ENCODE peak calls at places on chromosomes 4 and X, in nine cellular contexts. Z, K, O, Y, S, G, W, F and Q are unnamed samples.

GRCh38 chrX:47568656-47569295 is 7.8 kb downstream of the ARAF start:
- DNase-seq in Z (no peak), G (no peak), K (no peak), F (no peak), S (peak; percentile 17), Y (no peak), O (no peak), W (no peak), Q (peak; percentile 39)

GRCh38 chr4:6288342-6288741 is 18.7 kb downstream of the WFS1 start:
- DNase-seq in Y (no peak), G (no peak), O (peak; percentile 26), Z (no peak), W (no peak), K (no peak), S (no peak), F (no peak), Q (no peak)

GRCh38 chrX:130108647-130109428 is 1.5 kb downstream of the ELF4 start:
- DNase-seq in K (peak; percentile 66), Y (no peak), F (peak; percentile 24), S (no peak), Z (peak; percentile 25), W (peak; percentile 62), G (no peak), O (peak; percentile 69), Q (no peak)

GRCh38 chrX:136879001-136879667 is 1.4 kb downstream of the RBMX start:
- DNase-seq in F (no peak), S (no peak), G (no peak), O (no peak), Y (no peak), Z (no peak), W (peak; percentile 52), K (no peak), Q (peak; percentile 42)

GRCh38 chr4:93748380-93748779 is 80.2 kb upstream of the ATOH1 start:
- DNase-seq in Z (no peak), W (no peak), S (no peak), F (no peak), Y (no peak), O (no peak), G (no peak), K (no peak), Q (no peak)

GRCh38 chr4:164440196-164440595 is 313.7 kb upstream of the SMIM31 start:
- DNase-seq in W (no peak), Z (no peak), G (no peak), S (no peak), K (no peak), O (no peak), F (no peak), Y (no peak), Q (no peak)

GRCh38 chr4:120007171-120007894 is 59.3 kb downstream of the MAD2L1 start:
- DNase-seq in S (no peak), Z (no peak), Y (no peak), O (no peak), K (no peak), W (peak; percentile 88), G (no peak), F (no peak), Q (no peak)

GRCh38 chr4:140426610-140427103 is 791 bp downstream of the CLGN start:
- DNase-seq in S (peak; percentile 65), Z (peak; percentile 47), F (no peak), K (no peak), Y (no peak), W (peak; percentile 1), O (peak; percentile 47), G (no peak), Q (no peak)

DNA sequence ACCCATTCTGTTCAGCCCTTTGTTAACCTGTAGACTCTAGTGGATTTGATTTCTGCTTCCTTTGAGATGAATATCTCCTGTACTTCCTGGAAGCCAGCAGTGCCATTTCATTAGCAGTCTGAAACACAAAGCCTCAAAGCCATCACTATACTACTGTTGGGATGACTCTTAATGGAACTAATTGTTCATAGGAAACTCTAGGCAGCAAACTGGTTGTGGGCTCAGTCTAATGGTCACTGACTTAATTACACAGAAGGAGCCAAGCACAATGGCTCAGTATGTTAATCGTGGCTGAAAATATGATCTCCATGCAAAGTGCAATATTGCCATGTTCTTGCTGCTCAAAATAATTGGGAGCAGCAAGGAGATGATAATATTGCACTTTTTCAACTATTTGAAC is 262.3 kb downstream of the ARHGAP24 start:
- DNase-seq in O (no peak), G (no peak), S (no peak), F (no peak), Y (no peak), W (no peak), Z (no peak), K (no peak), Q (no peak)
- H3K27ac ChIP-seq in O (no peak overlapping the region), G (no peak overlapping the region), S (no peak overlapping the region), F (no peak overlapping the region), Y (no peak overlapping the region), W (no peak overlapping the region), Z (no peak overlapping the region), K (no peak overlapping the region), Q (no peak overlapping the region)

GRCh38 chr4:173091362-173091761 is 77.2 kb upstream of the GALNT7 start:
- DNase-seq in W (no peak), F (no peak), Y (peak; percentile 19), G (no peak), O (no peak), Z (no peak), K (no peak), S (no peak), Q (no peak)
- H3K27ac ChIP-seq in W (no peak overlapping the region), F (no peak overlapping the region), Y (no peak overlapping the region), G (no peak overlapping the region), O (no peak overlapping the region), Z (no peak overlapping the region), K (no peak overlapping the region), S (no peak overlapping the region), Q (no peak overlapping the region)

GRCh38 chrX:18698762-18699650 is 8.4 kb upstream of the PPEF1 start:
- DNase-seq in Z (no peak), Y (no peak), W (peak; percentile 61), G (no peak), K (no peak), S (no peak), F (no peak), O (no peak), Q (no peak)
- H3K27ac ChIP-seq in Z (no peak overlapping the region), Y (no peak overlapping the region), W (no peak overlapping the region), G (no peak overlapping the region), K (no peak overlapping the region), S (no peak overlapping the region), F (no peak overlapping the region), O (peak overlapping the region; percentile 57), Q (no peak overlapping the region)

GRCh38 chrX:152313529-152314302 is 137.4 kb downstream of the GABRA3 start:
- DNase-seq in G (no peak), Y (no peak), Z (no peak), W (no peak), F (no peak), S (no peak), K (no peak), O (no peak), Q (no peak)
- H3K27ac ChIP-seq in G (no peak overlapping the region), Y (no peak overlapping the region), Z (no peak overlapping the region), W (no peak overlapping the region), F (no peak overlapping the region), S (no peak overlapping the region), K (no peak overlapping the region), O (no peak overlapping the region), Q (no peak overlapping the region)

GRCh38 chr4:173014113-173014558 is 154.5 kb upstream of the GALNT7 start:
- DNase-seq in W (peak; percentile 78), F (no peak), Z (no peak), O (no peak), G (no peak), S (peak; percentile 37), K (no peak), Y (peak; percentile 85), Q (no peak)
- H3K27ac ChIP-seq in W (no peak overlapping the region), F (no peak overlapping the region), Z (no peak overlapping the region), O (no peak overlapping the region), G (peak overlapping the region; percentile 4), S (no peak overlapping the region), K (no peak overlapping the region), Y (peak overlapping the region; percentile 52), Q (no peak overlapping the region)

GRCh38 chrX:118726887-118727685 is at the start of gene IL13RA1:
- DNase-seq in Z (peak; percentile 77), G (peak; percentile 86), O (peak; percentile 88), S (peak; percentile 92), F (no peak), K (peak; percentile 41), Y (peak; percentile 86), W (peak; percentile 91), Q (no peak)
- H3K27ac ChIP-seq in Z (peak within 1 kb of the TSS; percentile 85), G (peak within 1 kb of the TSS; percentile 99), O (peak within 1 kb of the TSS; percentile 89), S (peak within 1 kb of the TSS; percentile 90), F (no peak within 1 kb of the TSS), K (no peak within 1 kb of the TSS), Y (peak within 1 kb of the TSS; percentile 80), W (peak within 1 kb of the TSS; percentile 80), Q (no peak within 1 kb of the TSS)

GRCh38 chr4:41657561-41657960 is 91.0 kb downstream of the PHOX2B start:
- DNase-seq in Y (no peak), F (no peak), Z (no peak), S (no peak), W (no peak), O (no peak), K (no peak), G (no peak), Q (no peak)
- H3K27ac ChIP-seq in Y (no peak overlapping the region), F (no peak overlapping the region), Z (peak overlapping the region; percentile 71), S (no peak overlapping the region), W (no peak overlapping the region), O (no peak overlapping the region), K (no peak overlapping the region), G (no peak overlapping the region), Q (no peak overlapping the region)

DNA sequence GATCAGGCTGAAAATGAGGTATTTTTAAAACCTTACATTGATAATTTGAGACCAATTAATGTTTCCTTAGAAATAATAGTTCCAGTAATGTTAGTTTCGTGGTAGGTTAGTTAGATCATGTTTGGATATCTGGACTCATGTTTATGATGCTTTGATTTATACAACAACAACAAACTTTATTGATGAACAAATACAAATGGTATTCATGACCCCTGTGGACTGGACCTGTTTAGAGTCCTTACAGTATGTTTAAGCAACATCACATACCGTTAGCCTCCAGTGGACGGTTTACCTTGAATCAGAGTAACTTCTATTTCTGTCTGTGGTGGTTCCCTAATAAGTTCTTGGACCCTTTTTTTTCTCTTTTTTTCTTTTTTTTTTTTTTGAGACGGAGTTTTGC is 18.0 kb downstream of the ZRSR2 start:
- DNase-seq in F (no peak), S (no peak), W (no peak), O (no peak), Z (no peak), K (no peak), Y (no peak), G (no peak), Q (no peak)
- H3K27ac ChIP-seq in F (no peak overlapping the region), S (no peak overlapping the region), W (no peak overlapping the region), O (no peak overlapping the region), Z (no peak overlapping the region), K (no peak overlapping the region), Y (no peak overlapping the region), G (no peak overlapping the region), Q (no peak overlapping the region)

DNA sequence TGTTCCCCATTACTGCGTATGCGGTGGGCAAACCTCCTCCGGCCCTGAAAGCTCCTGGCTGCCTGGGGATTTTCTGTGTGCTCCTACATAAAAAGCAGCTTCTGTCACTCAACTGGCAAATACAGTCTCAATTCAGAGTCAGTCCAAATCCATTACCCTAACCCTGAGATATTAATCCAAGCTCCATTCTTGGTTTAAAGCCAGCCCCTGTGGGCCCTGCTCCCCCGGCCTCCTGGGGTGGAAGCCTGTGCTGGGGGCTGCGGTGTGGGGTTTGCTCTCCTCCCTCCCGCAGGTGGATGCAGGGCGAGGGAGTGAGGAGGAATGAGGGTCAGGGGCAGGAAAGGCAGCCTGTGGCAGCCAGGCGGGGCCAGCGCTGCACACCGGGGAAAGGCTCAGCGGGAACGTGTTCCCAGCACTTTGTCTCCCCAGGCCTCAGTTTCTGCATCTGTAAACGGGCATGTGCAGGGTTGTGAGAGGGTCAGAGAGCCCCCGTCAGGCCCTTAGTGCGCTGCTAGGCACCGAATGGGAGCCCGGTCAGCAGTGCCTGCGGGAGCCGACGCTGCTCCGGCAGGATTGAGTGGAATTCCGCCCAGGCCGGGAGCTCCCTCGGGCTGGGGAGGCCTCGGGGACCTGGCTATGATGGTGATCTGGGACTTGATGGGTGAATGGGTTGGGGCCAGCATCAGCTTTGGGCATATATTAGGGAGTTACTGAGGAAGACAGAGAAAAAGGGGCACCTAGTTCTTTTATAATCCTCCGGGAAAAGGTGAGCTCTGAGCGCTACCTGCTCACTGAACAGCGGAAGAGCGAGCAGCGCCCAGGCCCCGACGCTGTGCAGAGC is 6.3 kb upstream of the RGS12 start:
- DNase-seq in F (no peak), G (peak; percentile 22), S (no peak), Z (no peak), W (no peak), O (no peak), K (no peak), Y (no peak), Q (no peak)
- H3K27ac ChIP-seq in F (no peak overlapping the region), G (no peak overlapping the region), S (no peak overlapping the region), Z (no peak overlapping the region), W (no peak overlapping the region), O (peak overlapping the region; percentile 72), K (no peak overlapping the region), Y (no peak overlapping the region), Q (no peak overlapping the region)